ENCODE peak calls at places on chromosomes 12 and 14, in eight cellular contexts. U is central memory CD8-positive, alpha-beta T cell; G is EH; W is AG09319; I is suprapubic skin; C is smooth muscle cell of the brain vasculature; S is IMR-90; E is COR-L47. M is an unnamed sample.

GRCh38 chr14:104800600-104801283 is at the start of gene ZBTB42:
- DNase-seq in C (no peak), S (peak; percentile 48), I (no peak), G (peak; percentile 62), U (peak; percentile 43), W (no peak), E (peak; percentile 83), M (peak; percentile 87)

GRCh38 chr14:64755661-64756265 is 51.5 kb downstream of the PLEKHG3 start:
- DNase-seq in G (peak; percentile 77), U (peak; percentile 53), W (no peak), S (peak; percentile 21), E (no peak), I (no peak), C (no peak), M (no peak)

GRCh38 chr12:33480366-33480765 is 40.7 kb upstream of the SYT10 start:
- DNase-seq in G (no peak), U (no peak), C (no peak), S (no peak), W (no peak), I (no peak), E (no peak), M (no peak)

GRCh38 chr12:65276923-65277322 is 1.6 kb upstream of the MSRB3 start:
- DNase-seq in G (no peak), C (no peak), W (no peak), S (no peak), I (no peak), U (no peak), E (no peak), M (no peak)

GRCh38 chr12:32140867-32141266 is 34.2 kb downstream of the BICD1 start:
- DNase-seq in G (no peak), U (no peak), S (no peak), C (no peak), W (no peak), I (no peak), E (no peak), M (no peak)

GRCh38 chr12:104740668-104741067 is 217.4 kb downstream of the SLC41A2 start:
- DNase-seq in U (no peak), G (no peak), I (no peak), C (no peak), W (no peak), S (no peak), E (no peak), M (peak; percentile 68)

GRCh38 chr14:52402812-52403526 is 88.9 kb downstream of the PTGER2 start:
- DNase-seq in G (peak; percentile 19), C (no peak), U (no peak), W (no peak), E (no peak), I (no peak), S (peak; percentile 72), M (no peak)

GRCh38 chr12:89370850-89371249 is 18.5 kb upstream of the DUSP6 start:
- DNase-seq in I (no peak), E (no peak), G (peak; percentile 94), U (no peak), W (no peak), S (peak; percentile 82), C (no peak), M (no peak)

GRCh38 chr12:49636574-49636973 is 13.2 kb downstream of the PRPF40B start:
- DNase-seq in G (no peak), W (no peak), C (no peak), U (no peak), I (peak; percentile 50), E (no peak), S (no peak), M (no peak)

GRCh38 chr12:38890102-38890501 is 15.3 kb downstream of the CPNE8 start:
- DNase-seq in W (no peak), I (no peak), C (no peak), E (no peak), G (peak; percentile 1), U (no peak), S (no peak), M (no peak)

GRCh38 chr14:96264850-96265249 is 8.8 kb downstream of the BDKRB1 start:
- DNase-seq in U (no peak), W (no peak), I (no peak), C (no peak), E (no peak), S (peak; percentile 45), G (peak; percentile 71), M (no peak)

GRCh38 chr14:77593501-77593911 is 22.9 kb downstream of the SPTLC2 start:
- DNase-seq in I (no peak), S (peak; percentile 60), U (no peak), W (no peak), E (no peak), G (peak; percentile 74), C (no peak), M (peak; percentile 38)

GRCh38 chr12:3164454-3165310 is 87.5 kb downstream of the TSPAN9 start:
- DNase-seq in S (peak; percentile 43), I (no peak), G (no peak), U (no peak), E (no peak), C (no peak), W (no peak), M (no peak)

GRCh38 chr12:41795066-41795465 is 349.6 kb downstream of the GXYLT1 start:
- DNase-seq in U (no peak), W (no peak), I (no peak), S (peak; percentile 2), E (peak; percentile 19), C (no peak), G (peak; percentile 3), M (no peak)

GRCh38 chr12:107818984-107819383 is 44.5 kb downstream of the ASCL4 start:
- DNase-seq in E (no peak), U (no peak), S (peak; percentile 62), W (no peak), I (no peak), G (peak; percentile 86), C (no peak), M (no peak)

GRCh38 chr12:49647827-49648721 is 24.7 kb downstream of the PRPF40B start:
- DNase-seq in W (no peak), E (no peak), C (no peak), U (no peak), I (no peak), S (no peak), G (no peak), M (no peak)

GRCh38 chr12:62716866-62717477 is 218.0 kb downstream of the PPM1H start:
- DNase-seq in I (no peak), E (no peak), W (no peak), U (no peak), C (no peak), S (no peak), G (no peak), M (no peak)

GRCh38 chr14:75783184-75783583 is 122.1 kb downstream of the TTLL5 start:
- DNase-seq in E (no peak), S (no peak), G (peak; percentile 11), C (no peak), U (no peak), I (no peak), W (no peak), M (no peak)

GRCh38 chr12:90945070-90945649 is 9.8 kb downstream of the CCER1 start:
- DNase-seq in I (no peak), C (no peak), E (peak; percentile 11), W (no peak), G (peak; percentile 56), S (peak; percentile 49), U (no peak), M (peak; percentile 31)

GRCh38 chr12:115922952-115923564 is 354.4 kb downstream of the MED13L start:
- DNase-seq in S (no peak), U (no peak), I (no peak), G (no peak), W (no peak), C (no peak), E (no peak), M (no peak)

GRCh38 chr12:46020768-46021167 is 30.4 kb upstream of the SCAF11 start:
- DNase-seq in G (no peak), U (no peak), I (no peak), S (no peak), W (no peak), E (no peak), C (no peak), M (no peak)

M was measured in GM20000.